ENCODE peak calls at places on chromosomes 5 and 9, in eight cellular contexts. X, N, F, O, P, Z, H and C are unnamed samples.

GRCh38 chr9:131020388-131020787 is 11.4 kb downstream of the LAMC3 start:
- DNase-seq in X (peak), N (no peak), F (no peak), O (peak), P (no peak), Z (peak), H (no peak), C (no peak)

GRCh38 chr5:1641041-1641440 is 117.3 kb upstream of the LPCAT1 start:
- DNase-seq in X (no peak), N (no peak), F (no peak), O (no peak), P (no peak), Z (no peak), H (no peak), C (no peak)

GRCh38 chr5:37859805-37860204 is 20.0 kb upstream of the GDNF start:
- DNase-seq in X (no peak), N (no peak), F (no peak), O (no peak), P (no peak), Z (no peak), H (no peak), C (no peak)

GRCh38 chr9:124267271-124267807 is 9.6 kb downstream of the NEK6 start:
- DNase-seq in X (peak), N (no peak), F (peak), O (no peak), P (no peak), Z (peak), H (peak), C (peak)

GRCh38 chr5:154015071-154015693 is 23.5 kb downstream of the FAM114A2 start:
- DNase-seq in X (no peak), N (no peak), F (no peak), O (no peak), P (no peak), Z (no peak), H (peak), C (no peak)

GRCh38 chr5:69492391-69493234 is at the start of gene OCLN:
- DNase-seq in X (peak), N (peak), F (no peak), O (peak), P (no peak), Z (no peak), H (peak), C (peak)

GRCh38 chr5:144156767-144157171 is 13.7 kb downstream of the YIPF5 start:
- DNase-seq in X (no peak), N (no peak), F (no peak), O (no peak), P (no peak), Z (no peak), H (peak), C (no peak)

GRCh38 chr9:126953089-126953809 is 38.7 kb downstream of the RALGPS1 start:
- DNase-seq in X (peak), N (no peak), F (no peak), O (no peak), P (no peak), Z (peak), H (no peak), C (no peak)

GRCh38 chr9:128091571-128091970 is 23.5 kb downstream of the SLC25A25 start:
- DNase-seq in X (no peak), N (no peak), F (peak), O (no peak), P (no peak), Z (no peak), H (no peak), C (no peak)

GRCh38 chr9:88387035-88387732 is 1.1 kb upstream of the SPIN1 start:
- DNase-seq in X (peak), N (no peak), F (peak), O (peak), P (no peak), Z (no peak), H (peak), C (peak)

GRCh38 chr9:120904061-120904998 is 22.3 kb downstream of the TRAF1 start:
- DNase-seq in X (no peak), N (no peak), F (no peak), O (no peak), P (peak), Z (no peak), H (no peak), C (no peak)

GRCh38 chr5:138458856-138459255 is 6.4 kb upstream of the EGR1 start:
- DNase-seq in X (no peak), N (no peak), F (no peak), O (no peak), P (no peak), Z (no peak), H (no peak), C (no peak)